ENCODE peak calls at places on chromosomes 3 and 15, in six cellular contexts. One of them, this sample, is unnamed.

GRCh38 chr15:65072027-65072426 is 4.2 kb upstream of the RASL12 start:
- DNase-seq in astrocyte of the spinal cord: no peak
- DNase-seq in HFF-Myc: no peak
- DNase-seq in sigmoid colon: no peak
- DNase-seq in brain microvascular endothelial cell: no peak
- DNase-seq in DND-41: no peak
- DNase-seq in this sample: no peak

GRCh38 chr3:131110087-131110486 is 83.4 kb downstream of the NEK11 start:
- DNase-seq in HFF-Myc: no peak
- DNase-seq in sigmoid colon: no peak
- DNase-seq in DND-41: no peak
- DNase-seq in brain microvascular endothelial cell: peak
- DNase-seq in astrocyte of the spinal cord: peak
- DNase-seq in this sample: peak

GRCh38 chr15:98289747-98290146 is 329.2 kb downstream of the ARRDC4 start:
- DNase-seq in sigmoid colon: no peak
- DNase-seq in brain microvascular endothelial cell: no peak
- DNase-seq in DND-41: no peak
- DNase-seq in HFF-Myc: no peak
- DNase-seq in astrocyte of the spinal cord: no peak
- DNase-seq in this sample: no peak

GRCh38 chr15:67175643-67176071 is 78.8 kb downstream of the AAGAB start:
- DNase-seq in DND-41: no peak
- DNase-seq in sigmoid colon: peak
- DNase-seq in brain microvascular endothelial cell: no peak
- DNase-seq in HFF-Myc: no peak
- DNase-seq in astrocyte of the spinal cord: no peak
- DNase-seq in this sample: no peak

GRCh38 chr15:64013179-64014043 is 32.9 kb downstream of the DAPK2 start:
- DNase-seq in sigmoid colon: no peak
- DNase-seq in HFF-Myc: no peak
- DNase-seq in DND-41: no peak
- DNase-seq in astrocyte of the spinal cord: no peak
- DNase-seq in brain microvascular endothelial cell: no peak
- DNase-seq in this sample: no peak

GRCh38 chr15:90142216-90143175 is 40.2 kb upstream of the IDH2 start:
- DNase-seq in astrocyte of the spinal cord: no peak
- DNase-seq in HFF-Myc: no peak
- DNase-seq in DND-41: peak
- DNase-seq in brain microvascular endothelial cell: no peak
- DNase-seq in sigmoid colon: no peak
- DNase-seq in this sample: no peak

GRCh38 chr3:101813817-101814440 is 34.9 kb downstream of the NXPE3 start:
- DNase-seq in astrocyte of the spinal cord: peak
- DNase-seq in HFF-Myc: no peak
- DNase-seq in DND-41: no peak
- DNase-seq in brain microvascular endothelial cell: no peak
- DNase-seq in sigmoid colon: no peak
- DNase-seq in this sample: no peak

GRCh38 chr3:56593455-56594158 is 36.6 kb downstream of the CCDC66 start:
- DNase-seq in astrocyte of the spinal cord: no peak
- DNase-seq in sigmoid colon: no peak
- DNase-seq in DND-41: no peak
- DNase-seq in HFF-Myc: no peak
- DNase-seq in brain microvascular endothelial cell: no peak
- DNase-seq in this sample: no peak

GRCh38 chr3:38985981-38986380 is 65.8 kb downstream of the SCN11A start:
- DNase-seq in astrocyte of the spinal cord: no peak
- DNase-seq in brain microvascular endothelial cell: peak
- DNase-seq in HFF-Myc: no peak
- DNase-seq in DND-41: no peak
- DNase-seq in sigmoid colon: no peak
- DNase-seq in this sample: no peak

GRCh38 chr3:100352296-100353178 is 18.0 kb downstream of the NIT2 start:
- DNase-seq in astrocyte of the spinal cord: no peak
- DNase-seq in DND-41: no peak
- DNase-seq in HFF-Myc: no peak
- DNase-seq in brain microvascular endothelial cell: no peak
- DNase-seq in sigmoid colon: no peak
- DNase-seq in this sample: peak

GRCh38 chr15:88636039-88636438 is 2.8 kb upstream of the ISG20 start:
- DNase-seq in HFF-Myc: no peak
- DNase-seq in DND-41: no peak
- DNase-seq in sigmoid colon: no peak
- DNase-seq in brain microvascular endothelial cell: no peak
- DNase-seq in astrocyte of the spinal cord: no peak
- DNase-seq in this sample: no peak

GRCh38 chr3:150158974-150159625 is 188.4 kb upstream of the PFN2 start:
- DNase-seq in brain microvascular endothelial cell: no peak
- DNase-seq in DND-41: no peak
- DNase-seq in sigmoid colon: no peak
- DNase-seq in astrocyte of the spinal cord: peak
- DNase-seq in HFF-Myc: no peak
- DNase-seq in this sample: no peak

GRCh38 chr15:71781179-71781964 is 29.0 kb upstream of the NR2E3 start:
- DNase-seq in sigmoid colon: no peak
- DNase-seq in HFF-Myc: no peak
- DNase-seq in astrocyte of the spinal cord: peak
- DNase-seq in DND-41: no peak
- DNase-seq in brain microvascular endothelial cell: peak
- DNase-seq in this sample: no peak

GRCh38 chr15:100060276-100060926 is 281.4 kb downstream of the ADAMTS17 start:
- DNase-seq in DND-41: no peak
- DNase-seq in sigmoid colon: no peak
- DNase-seq in HFF-Myc: no peak
- DNase-seq in astrocyte of the spinal cord: peak
- DNase-seq in brain microvascular endothelial cell: peak
- DNase-seq in this sample: peak

GRCh38 chr3:111616417-111617105 is 21.4 kb upstream of the ZBED2 start:
- DNase-seq in sigmoid colon: no peak
- DNase-seq in brain microvascular endothelial cell: peak
- DNase-seq in astrocyte of the spinal cord: no peak
- DNase-seq in HFF-Myc: no peak
- DNase-seq in DND-41: peak
- DNase-seq in this sample: no peak

GRCh38 chr3:87041191-87041590 is 50.2 kb upstream of the VGLL3 start:
- DNase-seq in brain microvascular endothelial cell: no peak
- DNase-seq in HFF-Myc: no peak
- DNase-seq in sigmoid colon: no peak
- DNase-seq in astrocyte of the spinal cord: no peak
- DNase-seq in DND-41: no peak
- DNase-seq in this sample: no peak

GRCh38 chr3:153221748-153222162 is 59.7 kb downstream of the RAP2B start:
- DNase-seq in brain microvascular endothelial cell: peak
- DNase-seq in sigmoid colon: peak
- DNase-seq in astrocyte of the spinal cord: peak
- DNase-seq in HFF-Myc: peak
- DNase-seq in DND-41: peak
- DNase-seq in this sample: no peak

GRCh38 chr15:35748105-35748504 is 202.1 kb upstream of the DPH6 start:
- DNase-seq in astrocyte of the spinal cord: no peak
- DNase-seq in HFF-Myc: no peak
- DNase-seq in DND-41: no peak
- DNase-seq in brain microvascular endothelial cell: no peak
- DNase-seq in sigmoid colon: no peak
- DNase-seq in this sample: no peak

GRCh38 chr3:172256101-172256687 is 192.1 kb downstream of the GHSR start:
- DNase-seq in brain microvascular endothelial cell: no peak
- DNase-seq in HFF-Myc: no peak
- DNase-seq in sigmoid colon: peak
- DNase-seq in DND-41: no peak
- DNase-seq in astrocyte of the spinal cord: peak
- DNase-seq in this sample: no peak

GRCh38 chr15:44427756-44428724 is 611 bp downstream of the CTDSPL2 start:
- DNase-seq in DND-41: no peak
- DNase-seq in brain microvascular endothelial cell: no peak
- DNase-seq in HFF-Myc: no peak
- DNase-seq in astrocyte of the spinal cord: peak
- DNase-seq in sigmoid colon: no peak
- DNase-seq in this sample: peak
- TF ChIP-seq CTCF in DND-41: peak
- TF ChIP-seq CTCF in brain microvascular endothelial cell: no peak
- TF ChIP-seq CTCF in HFF-Myc: no peak
- TF ChIP-seq CTCF in astrocyte of the spinal cord: no peak
- TF ChIP-seq CTCF in sigmoid colon: no peak
- TF ChIP-seq CTCF in this sample: peak

GRCh38 chr3:60188803-60189202 is 1062.4 kb downstream of the FHIT start:
- DNase-seq in sigmoid colon: no peak
- DNase-seq in astrocyte of the spinal cord: no peak
- DNase-seq in brain microvascular endothelial cell: no peak
- DNase-seq in HFF-Myc: no peak
- DNase-seq in DND-41: no peak
- DNase-seq in this sample: no peak
- H3K4me3 ChIP-seq in sigmoid colon: no peak
- H3K4me3 ChIP-seq in astrocyte of the spinal cord: no peak
- H3K4me3 ChIP-seq in brain microvascular endothelial cell: no peak
- H3K4me3 ChIP-seq in HFF-Myc: no peak
- H3K4me3 ChIP-seq in DND-41: no peak
- H3K4me3 ChIP-seq in this sample: no peak

GRCh38 chr3:28057548-28057947 is 183.9 kb upstream of the CMC1 start:
- DNase-seq in brain microvascular endothelial cell: no peak
- DNase-seq in DND-41: no peak
- DNase-seq in sigmoid colon: no peak
- DNase-seq in astrocyte of the spinal cord: no peak
- DNase-seq in HFF-Myc: no peak
- DNase-seq in this sample: no peak
- TF ChIP-seq CTCF in brain microvascular endothelial cell: no peak
- TF ChIP-seq CTCF in DND-41: no peak
- TF ChIP-seq CTCF in sigmoid colon: no peak
- TF ChIP-seq CTCF in astrocyte of the spinal cord: no peak
- TF ChIP-seq CTCF in HFF-Myc: no peak
- TF ChIP-seq CTCF in this sample: no peak

GRCh38 chr15:43249236-43249635 is 17.5 kb downstream of the TGM5 start:
- DNase-seq in astrocyte of the spinal cord: no peak
- DNase-seq in brain microvascular endothelial cell: no peak
- DNase-seq in HFF-Myc: no peak
- DNase-seq in DND-41: no peak
- DNase-seq in sigmoid colon: no peak
- DNase-seq in this sample: no peak
- H3K4me3 ChIP-seq in astrocyte of the spinal cord: no peak
- H3K4me3 ChIP-seq in brain microvascular endothelial cell: no peak
- H3K4me3 ChIP-seq in HFF-Myc: no peak
- H3K4me3 ChIP-seq in DND-41: no peak
- H3K4me3 ChIP-seq in sigmoid colon: no peak
- H3K4me3 ChIP-seq in this sample: no peak

This sample was measured in epithelial cell of proximal tubule.